ENCODE peak calls at places on chromosomes 7 and 10, in ten cellular contexts. E, C, L, V, Y, W, X, D, I and P are unnamed samples.

GRCh38 chr7:137325927-137326326 is 17.6 kb downstream of the PTN start:
- DNase-seq in C (no peak), V (no peak), X (no peak), E (no peak), W (no peak), L (no peak), Y (peak), I (no peak), D (no peak), P (no peak)

GRCh38 chr10:91691981-91692380 is 59.1 kb upstream of the PPP1R3C start:
- DNase-seq in D (no peak), Y (no peak), W (no peak), C (no peak), E (no peak), L (no peak), I (no peak), X (no peak), V (no peak), P (no peak)

GRCh38 chr10:102675887-102676616 is 31.8 kb downstream of the TRIM8 start:
- DNase-seq in X (no peak), V (no peak), Y (no peak), C (no peak), D (no peak), I (no peak), L (peak), W (no peak), E (no peak), P (no peak)

GRCh38 chr7:71377469-71377868 is 245.5 kb downstream of the GALNT17 start:
- DNase-seq in V (no peak), L (no peak), W (no peak), C (no peak), E (no peak), D (no peak), Y (no peak), I (no peak), X (no peak), P (no peak)

GRCh38 chr7:98681496-98681895 is 64.4 kb downstream of the NPTX2 start:
- DNase-seq in L (no peak), Y (peak), W (no peak), X (no peak), I (no peak), V (no peak), C (no peak), E (no peak), D (no peak), P (no peak)

GRCh38 chr10:73931767-73932624 is 21.1 kb downstream of the PLAU start:
- DNase-seq in V (no peak), D (peak), C (no peak), Y (no peak), W (no peak), I (no peak), E (no peak), L (no peak), X (peak), P (no peak)

GRCh38 chr7:109552017-109552416 is 982.3 kb downstream of the DNAJB9 start:
- DNase-seq in X (peak), W (no peak), L (no peak), Y (no peak), I (no peak), C (peak), E (no peak), V (no peak), D (no peak), P (no peak)

GRCh38 chr7:143248781-143249354 is 14.4 kb upstream of the GSTK1 start:
- DNase-seq in Y (no peak), E (no peak), C (no peak), L (no peak), X (no peak), D (no peak), I (no peak), W (no peak), V (no peak), P (no peak)

GRCh38 chr10:131354380-131354779 is 42.9 kb upstream of the TCERG1L start:
- DNase-seq in D (no peak), I (no peak), L (no peak), E (no peak), X (no peak), Y (no peak), W (peak), C (peak), V (no peak), P (no peak)